ENCODE peak calls at places on chromosome 14, in four cellular contexts. Y is mesothelial cell of epicardium, S is AG09309, X is transverse colon. G is an unnamed sample.

GRCh38 chr14:50955373-50956043 is 11.2 kb upstream of the PYGL start:
- DNase-seq in Y (no peak), S (peak; percentile 84), X (peak; percentile 77), G (no peak)

GRCh38 chr14:105863296-105864108 is 337.1 kb downstream of the TMEM121 start:
- DNase-seq in Y (peak; percentile 5), S (no peak), X (peak; percentile 7), G (peak; percentile 9)

GRCh38 chr14:24887623-24888304 is 162.2 kb downstream of the STXBP6 start:
- DNase-seq in Y (no peak), S (no peak), X (no peak), G (no peak)

GRCh38 chr14:29637406-29637805 is 290.2 kb downstream of the PRKD1 start:
- DNase-seq in Y (no peak), S (no peak), X (no peak), G (no peak)

GRCh38 chr14:68655961-68656360 is 136.9 kb downstream of the ZFP36L1 start:
- DNase-seq in Y (no peak), S (no peak), X (no peak), G (no peak)

GRCh38 chr14:20468773-20469241 is 399 bp upstream of the PNP start:
- DNase-seq in Y (no peak), S (no peak), X (no peak), G (no peak)

GRCh38 chr14:59254146-59254910 is 65.9 kb downstream of the DAAM1 start:
- DNase-seq in Y (no peak), S (no peak), X (peak; percentile 62), G (no peak)

GRCh38 chr14:40268236-40268635 is 836.0 kb upstream of the FBXO33 start:
- DNase-seq in Y (no peak), S (no peak), X (no peak), G (no peak)

GRCh38 chr14:102540310-102541028 is 30.9 kb upstream of the ANKRD9 start:
- DNase-seq in Y (peak; percentile 71), S (no peak), X (no peak), G (no peak)

GRCh38 chr14:52058346-52058745 is 10.5 kb downstream of the NID2 start:
- DNase-seq in Y (no peak), S (no peak), X (no peak), G (no peak)

GRCh38 chr14:104374718-104375080 is 204.9 kb upstream of the C14orf180 start:
- DNase-seq in Y (no peak), S (no peak), X (no peak), G (no peak)

DNA sequence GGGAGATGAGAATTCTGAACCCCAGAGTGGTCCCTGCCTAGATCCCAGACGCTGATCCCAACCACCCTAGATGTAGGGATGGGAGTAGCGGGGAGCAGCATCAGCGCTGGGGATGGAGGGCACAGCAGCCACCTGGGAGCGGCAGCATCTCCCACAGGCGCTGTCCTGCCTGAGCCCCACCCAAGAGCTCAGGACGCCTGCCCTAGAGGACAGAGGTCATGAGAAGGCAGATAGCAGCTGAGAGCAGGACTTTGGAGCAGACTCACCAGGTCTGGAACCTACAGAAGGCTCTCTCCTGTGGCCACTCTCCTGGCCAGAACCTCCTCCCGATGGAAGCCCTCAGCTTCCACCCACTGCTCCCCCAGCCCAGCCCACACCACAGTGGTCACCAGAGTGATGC is 7.2 kb downstream of the CCDC85C start:
- DNase-seq in Y (no peak), S (no peak), X (peak; percentile 71), G (no peak)
- TF ChIP-seq CTCF in Y (no peak), S (no peak), X (no peak), G (no peak)

DNA sequence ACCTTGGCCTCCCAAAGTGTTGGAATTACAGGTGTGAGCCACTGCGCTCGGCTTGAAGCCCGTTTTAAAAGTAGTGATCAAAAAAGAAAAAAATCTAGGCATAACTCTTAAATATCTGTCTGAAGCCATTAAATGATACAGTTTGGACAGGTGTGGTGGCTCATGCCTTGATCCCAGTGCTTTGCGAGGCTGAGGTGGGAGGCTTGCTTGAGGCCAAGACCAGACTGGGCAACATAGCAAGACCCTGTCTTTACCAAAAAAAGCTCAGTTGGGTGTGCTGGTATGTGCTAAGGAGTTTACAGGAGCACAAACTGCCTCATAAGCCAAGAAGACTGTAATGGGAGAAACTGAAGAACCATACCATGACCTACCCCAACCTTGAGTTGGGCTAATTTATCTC is 26.0 kb downstream of the SYNE2 start:
- DNase-seq in Y (no peak), S (no peak), X (no peak), G (no peak)
- TF ChIP-seq CTCF in Y (no peak), S (no peak), X (no peak), G (no peak)

GRCh38 chr14:45526715-45527549 is 273.9 kb upstream of the MIS18BP1 start:
- DNase-seq in Y (no peak), S (no peak), X (no peak), G (no peak)
- TF ChIP-seq CTCF in Y (peak; percentile 43), S (peak; percentile 13), X (peak; percentile 22), G (no peak)

GRCh38 chr14:92610849-92611271 is 97.3 kb downstream of the RIN3 start:
- DNase-seq in Y (no peak), S (no peak), X (peak; percentile 80), G (no peak)

GRCh38 chr14:92615451-92615850 is 101.9 kb downstream of the RIN3 start:
- DNase-seq in Y (no peak), S (no peak), X (no peak), G (peak; percentile 75)

GRCh38 chr14:92609955-92610354 is 96.4 kb downstream of the RIN3 start:
- DNase-seq in Y (no peak), S (no peak), X (no peak), G (no peak)

GRCh38 chr14:92613681-92614260 is 100.2 kb downstream of the RIN3 start:
- DNase-seq in Y (no peak), S (no peak), X (no peak), G (no peak)

DNA sequence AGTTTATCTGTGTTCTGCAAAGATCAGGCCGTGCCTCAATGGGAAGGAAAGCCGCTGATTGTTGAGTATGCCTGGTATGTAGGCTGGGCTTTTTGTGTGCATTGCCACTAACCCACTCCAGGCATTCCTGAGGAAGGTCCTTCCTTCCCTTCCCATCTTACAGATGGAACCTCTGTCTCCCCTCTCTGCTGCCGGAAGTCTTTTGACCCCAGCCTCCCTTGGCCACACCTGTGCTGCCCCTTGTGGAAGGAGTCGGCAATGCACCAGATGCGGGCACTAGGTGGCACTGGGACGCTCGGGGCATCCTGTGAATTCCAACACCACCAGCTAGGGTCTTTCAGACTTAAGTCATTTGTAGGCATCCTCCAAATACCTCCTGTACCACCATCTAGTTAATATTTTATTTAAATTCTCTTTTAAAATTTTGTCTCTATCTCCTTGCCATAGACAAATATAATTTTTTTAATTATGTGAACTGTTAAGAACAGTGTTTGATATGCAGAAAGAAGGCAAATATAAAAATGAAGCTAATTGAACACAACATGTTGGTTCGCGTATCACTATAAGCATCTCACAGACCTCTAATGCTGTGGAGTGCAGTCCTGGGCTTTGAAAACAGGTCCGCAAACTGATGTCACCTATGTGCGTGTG is 99.6 kb downstream of the RIN3 start:
- DNase-seq in Y (no peak), S (no peak), X (peak; percentile 50), G (peak; percentile 48)
- TF ChIP-seq CTCF in Y (peak; percentile 66), S (peak; percentile 78), X (peak; percentile 57), G (peak; percentile 71)

GRCh38 chr14:55802986-55803431 is 223.0 kb downstream of the KTN1 start:
- DNase-seq in Y (no peak), S (no peak), X (no peak), G (no peak)
- TF ChIP-seq CTCF in Y (no peak), S (no peak), X (no peak), G (no peak)

GRCh38 chr14:69687963-69688649 is 76.7 kb downstream of the SUSD6 start:
- DNase-seq in Y (no peak), S (no peak), X (no peak), G (no peak)
- TF ChIP-seq CTCF in Y (no peak), S (no peak), X (no peak), G (no peak)

GRCh38 chr14:23483216-23483854 is 13.8 kb downstream of the NGDN start:
- DNase-seq in Y (no peak), S (no peak), X (no peak), G (no peak)

GRCh38 chr14:23482814-23483128 is 13.3 kb downstream of the NGDN start:
- DNase-seq in Y (no peak), S (no peak), X (no peak), G (no peak)

GRCh38 chr14:23481362-23481970 is 12.0 kb downstream of the NGDN start:
- DNase-seq in Y (no peak), S (no peak), X (no peak), G (no peak)

GRCh38 chr14:23481992-23482813 is 12.7 kb downstream of the NGDN start:
- DNase-seq in Y (no peak), S (no peak), X (no peak), G (no peak)

GRCh38 chr14:23478109-23478698 is 8.7 kb downstream of the NGDN start:
- DNase-seq in Y (no peak), S (peak; percentile 29), X (peak; percentile 51), G (peak; percentile 47)
- TF ChIP-seq CTCF in Y (peak; percentile 87), S (peak; percentile 59), X (peak; percentile 65), G (peak; percentile 68)

GRCh38 chr14:47447076-47447475 is 228.3 kb downstream of the MDGA2 start:
- DNase-seq in Y (no peak), S (no peak), X (no peak), G (no peak)

GRCh38 chr14:47439953-47440352 is 235.5 kb downstream of the MDGA2 start:
- DNase-seq in Y (no peak), S (no peak), X (no peak), G (no peak)

GRCh38 chr14:47438650-47439140 is 236.7 kb downstream of the MDGA2 start:
- DNase-seq in Y (no peak), S (no peak), X (no peak), G (no peak)

DNA sequence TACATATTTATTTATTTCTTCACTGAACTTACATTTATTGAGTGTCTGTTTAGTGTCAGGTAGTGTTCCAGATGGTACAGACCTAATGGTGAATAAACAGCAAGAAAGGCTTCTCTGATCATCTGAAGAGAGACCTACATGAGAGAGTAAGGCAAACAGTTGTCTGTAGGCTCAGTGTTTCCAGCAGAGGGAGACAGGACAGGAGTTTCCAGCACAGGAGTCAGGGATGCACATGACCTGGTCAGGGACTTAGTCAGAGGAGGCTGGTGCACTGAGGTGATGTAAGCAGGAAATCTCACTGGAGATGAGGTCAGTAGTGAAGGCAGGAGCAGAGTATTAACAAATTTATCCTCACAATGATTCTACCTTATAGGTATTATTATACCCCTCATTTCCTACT is 233.2 kb downstream of the MDGA2 start:
- DNase-seq in Y (no peak), S (no peak), X (no peak), G (no peak)
- TF ChIP-seq CTCF in Y (no peak), S (no peak), X (no peak), G (no peak)

G was measured in natural killer cell.